ENCODE peak calls at places on chromosome 4, in five cellular contexts. One of them, this sample, is unnamed.

GRCh38 chr4:80266267-80266901 is at the start of gene FGF5:
- DNase-seq in fibroblast of mammary gland: peak
- DNase-seq in dermis microvascular lymphatic vessel endothelial cell: peak
- DNase-seq in heart left ventricle: peak
- DNase-seq in HFFc6: peak
- DNase-seq in this sample: peak

GRCh38 chr4:25890653-25891485 is 23.2 kb upstream of the SMIM20 start:
- DNase-seq in HFFc6: no peak
- DNase-seq in dermis microvascular lymphatic vessel endothelial cell: no peak
- DNase-seq in heart left ventricle: no peak
- DNase-seq in fibroblast of mammary gland: no peak
- DNase-seq in this sample: no peak

GRCh38 chr4:101304916-101305315 is 42.4 kb downstream of the PPP3CA start:
- DNase-seq in HFFc6: peak
- DNase-seq in dermis microvascular lymphatic vessel endothelial cell: no peak
- DNase-seq in fibroblast of mammary gland: no peak
- DNase-seq in heart left ventricle: no peak
- DNase-seq in this sample: no peak

GRCh38 chr4:118834070-118834469 is 1.9 kb downstream of the SEC24D start:
- DNase-seq in fibroblast of mammary gland: no peak
- DNase-seq in dermis microvascular lymphatic vessel endothelial cell: peak
- DNase-seq in heart left ventricle: no peak
- DNase-seq in HFFc6: peak
- DNase-seq in this sample: peak

GRCh38 chr4:48173055-48173991 is 39.3 kb upstream of the TXK start:
- DNase-seq in heart left ventricle: no peak
- DNase-seq in fibroblast of mammary gland: peak
- DNase-seq in HFFc6: peak
- DNase-seq in dermis microvascular lymphatic vessel endothelial cell: peak
- DNase-seq in this sample: peak

GRCh38 chr4:158490629-158491028 is 31.1 kb upstream of the RXFP1 start:
- DNase-seq in heart left ventricle: no peak
- DNase-seq in HFFc6: no peak
- DNase-seq in fibroblast of mammary gland: no peak
- DNase-seq in dermis microvascular lymphatic vessel endothelial cell: no peak
- DNase-seq in this sample: no peak

GRCh38 chr4:110622841-110623709 is at the start of gene PITX2:
- DNase-seq in fibroblast of mammary gland: peak
- DNase-seq in HFFc6: peak
- DNase-seq in heart left ventricle: peak
- DNase-seq in dermis microvascular lymphatic vessel endothelial cell: peak
- DNase-seq in this sample: peak

GRCh38 chr4:55545133-55545532 is 1.6 kb downstream of the CLOCK start:
- DNase-seq in fibroblast of mammary gland: peak
- DNase-seq in HFFc6: peak
- DNase-seq in heart left ventricle: no peak
- DNase-seq in dermis microvascular lymphatic vessel endothelial cell: peak
- DNase-seq in this sample: no peak

GRCh38 chr4:185634066-185634652 is 98.9 kb upstream of the PDLIM3 start:
- DNase-seq in dermis microvascular lymphatic vessel endothelial cell: peak
- DNase-seq in heart left ventricle: no peak
- DNase-seq in HFFc6: peak
- DNase-seq in fibroblast of mammary gland: peak
- DNase-seq in this sample: no peak

GRCh38 chr4:98527528-98527927 is 130.9 kb downstream of the TSPAN5 start:
- DNase-seq in heart left ventricle: no peak
- DNase-seq in dermis microvascular lymphatic vessel endothelial cell: no peak
- DNase-seq in fibroblast of mammary gland: no peak
- DNase-seq in HFFc6: no peak
- DNase-seq in this sample: no peak

GRCh38 chr4:151573945-151574344 is 165.0 kb downstream of the FHIP1A start:
- DNase-seq in heart left ventricle: no peak
- DNase-seq in HFFc6: no peak
- DNase-seq in fibroblast of mammary gland: peak
- DNase-seq in dermis microvascular lymphatic vessel endothelial cell: no peak
- DNase-seq in this sample: no peak

GRCh38 chr4:3485011-3485881 is 22.1 kb downstream of the DOK7 start:
- DNase-seq in HFFc6: no peak
- DNase-seq in dermis microvascular lymphatic vessel endothelial cell: no peak
- DNase-seq in heart left ventricle: no peak
- DNase-seq in fibroblast of mammary gland: no peak
- DNase-seq in this sample: no peak

GRCh38 chr4:124745988-124746801 is 33.7 kb upstream of the ANKRD50 start:
- DNase-seq in heart left ventricle: peak
- DNase-seq in fibroblast of mammary gland: no peak
- DNase-seq in HFFc6: no peak
- DNase-seq in dermis microvascular lymphatic vessel endothelial cell: no peak
- DNase-seq in this sample: no peak

GRCh38 chr4:42906906-42907774 is 14.6 kb downstream of the GRXCR1 start:
- DNase-seq in fibroblast of mammary gland: no peak
- DNase-seq in heart left ventricle: no peak
- DNase-seq in dermis microvascular lymphatic vessel endothelial cell: no peak
- DNase-seq in HFFc6: no peak
- DNase-seq in this sample: no peak

GRCh38 chr4:184477201-184477999 is 3.0 kb upstream of the IRF2 start:
- DNase-seq in HFFc6: no peak
- DNase-seq in fibroblast of mammary gland: no peak
- DNase-seq in heart left ventricle: no peak
- DNase-seq in dermis microvascular lymphatic vessel endothelial cell: no peak
- DNase-seq in this sample: no peak

GRCh38 chr4:128573781-128574508 is 235.6 kb upstream of the JADE1 start:
- DNase-seq in HFFc6: peak
- DNase-seq in heart left ventricle: no peak
- DNase-seq in fibroblast of mammary gland: peak
- DNase-seq in dermis microvascular lymphatic vessel endothelial cell: no peak
- DNase-seq in this sample: peak